ENCODE peak calls at places on chromosomes 7 and 10, in nine cellular contexts. J, I, O, X, V, K, Z, H and C are unnamed samples.

GRCh38 chr10:91996266-91996665 is 72.7 kb downstream of the BTAF1 start:
- DNase-seq in I (no peak), K (no peak), O (no peak), H (no peak), X (no peak), V (no peak), Z (no peak), J (no peak), C (no peak)

GRCh38 chr10:69733791-69734261 is 67.9 kb upstream of the COL13A1 start:
- DNase-seq in O (peak), Z (no peak), X (no peak), K (no peak), V (no peak), H (no peak), I (no peak), J (no peak), C (no peak)

GRCh38 chr7:19772858-19773337 is 519 bp downstream of the TMEM196 start:
- DNase-seq in V (peak), O (peak), Z (peak), H (no peak), J (no peak), K (no peak), I (peak), X (no peak), C (peak)

GRCh38 chr7:15174470-15174869 is 271.9 kb upstream of the DGKB start:
- DNase-seq in J (no peak), V (no peak), H (no peak), I (no peak), O (no peak), X (no peak), K (no peak), Z (no peak), C (no peak)

GRCh38 chr7:123041085-123041484 is 45.6 kb upstream of the TAS2R16 start:
- DNase-seq in K (peak), Z (no peak), V (no peak), X (no peak), H (no peak), O (no peak), I (no peak), J (no peak), C (no peak)

GRCh38 chr7:23783115-23783514 is 73.1 kb downstream of the STK31 start:
- DNase-seq in I (no peak), H (no peak), J (no peak), O (no peak), X (no peak), V (no peak), K (no peak), Z (no peak), C (no peak)

GRCh38 chr10:6406220-6407033 is 173.6 kb downstream of the PRKCQ start:
- DNase-seq in X (no peak), I (no peak), J (no peak), V (no peak), H (no peak), O (peak), K (no peak), Z (no peak), C (no peak)

GRCh38 chr10:102578782-102579181 is 65.5 kb upstream of the TRIM8 start:
- DNase-seq in V (no peak), K (no peak), I (no peak), O (peak), J (no peak), X (no peak), Z (no peak), H (no peak), C (no peak)

GRCh38 chr7:150324366-150324961 is 1.1 kb upstream of the ACTR3C start:
- DNase-seq in X (no peak), V (no peak), Z (peak), H (no peak), O (no peak), I (peak), K (no peak), J (peak), C (no peak)

GRCh38 chr7:113159746-113160339 is 41.5 kb upstream of the SMIM30 start:
- DNase-seq in H (no peak), I (peak), X (no peak), K (peak), V (no peak), J (no peak), O (peak), Z (no peak), C (peak)

GRCh38 chr10:88401671-88402347 is 181.3 kb downstream of the RNLS start:
- DNase-seq in H (no peak), I (no peak), Z (no peak), K (no peak), V (no peak), J (no peak), O (no peak), X (no peak), C (no peak)
- TF ChIP-seq CTCF in H (peak), I (peak), Z (peak), K (peak), V (peak), J (no peak), O (peak), X (no peak), C (no peak)

DNA sequence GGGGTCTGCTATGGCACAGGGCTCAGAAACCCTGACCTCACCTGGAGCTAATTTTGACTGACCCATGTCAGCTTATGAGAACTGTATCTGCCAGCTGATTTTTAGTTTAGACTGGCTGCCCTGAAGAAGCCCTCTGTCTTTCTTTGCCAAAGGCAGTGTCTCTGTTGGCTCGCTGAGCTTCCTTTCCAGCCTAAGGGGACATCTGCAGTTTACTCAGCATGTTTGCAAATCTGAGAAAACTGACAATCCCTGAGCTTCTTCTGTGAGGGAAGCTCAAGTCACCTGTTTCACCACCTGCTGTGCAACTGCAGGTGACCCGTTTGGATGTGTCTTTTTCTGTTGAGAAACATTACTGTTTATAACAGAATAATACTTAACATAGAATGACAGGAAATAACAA is 45.9 kb downstream of the PRKAR2B start:
- DNase-seq in O (no peak), K (no peak), I (no peak), X (no peak), V (no peak), Z (no peak), H (no peak), J (no peak), C (no peak)
- TF ChIP-seq CTCF in O (no peak), K (no peak), I (no peak), X (no peak), V (no peak), Z (no peak), H (no peak), J (no peak), C (no peak)

DNA sequence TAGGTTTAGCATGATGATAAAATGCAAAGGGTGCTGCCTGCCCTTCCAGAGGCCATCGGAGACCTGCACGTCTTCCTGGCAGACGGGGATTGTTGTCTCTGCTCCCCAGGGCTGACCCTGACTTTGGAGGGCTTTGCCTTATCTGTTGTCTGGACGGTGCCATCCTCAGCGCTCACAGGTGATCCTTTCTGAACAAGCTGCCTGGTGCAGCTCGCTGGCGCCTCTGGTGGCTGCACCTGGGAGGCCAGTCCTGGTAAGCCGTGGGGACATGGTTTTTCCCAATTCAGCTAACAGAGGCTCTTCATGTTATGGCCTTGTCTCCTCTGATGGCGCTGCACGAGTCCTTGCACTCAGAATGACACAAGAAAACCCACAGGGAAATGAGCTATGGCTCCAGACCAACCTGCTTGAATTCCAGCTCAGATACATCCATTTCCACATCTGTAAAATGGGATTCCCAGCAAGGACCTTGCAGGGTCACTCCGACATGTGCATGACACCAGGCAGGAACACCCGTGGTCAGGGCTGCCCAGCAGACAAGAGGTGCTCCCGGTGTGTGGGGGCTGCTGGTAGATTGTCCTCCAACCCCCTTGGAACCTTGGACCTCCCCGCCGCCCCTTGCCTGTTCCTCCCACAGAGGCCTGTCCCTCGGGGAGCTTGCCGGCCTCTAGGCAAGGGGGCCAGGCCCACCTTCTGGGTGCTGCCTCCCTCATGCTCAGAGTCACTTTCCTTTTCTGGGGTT is 50.4 kb upstream of the SHH start:
- DNase-seq in H (no peak), J (no peak), K (no peak), I (no peak), Z (no peak), X (no peak), O (peak), V (no peak), C (no peak)
- TF ChIP-seq CTCF in H (no peak), J (no peak), K (peak), I (no peak), Z (no peak), X (no peak), O (peak), V (no peak), C (peak)

GRCh38 chr10:96325719-96326373 is 21.6 kb downstream of the DNTT start:
- DNase-seq in O (no peak), H (no peak), Z (peak), X (no peak), K (no peak), V (no peak), I (no peak), J (no peak), C (no peak)

GRCh38 chr10:96319754-96320514 is 15.7 kb downstream of the DNTT start:
- DNase-seq in O (peak), K (no peak), J (no peak), X (no peak), I (no peak), V (no peak), H (no peak), Z (no peak), C (no peak)

GRCh38 chr10:96324447-96324846 is 20.2 kb downstream of the DNTT start:
- DNase-seq in J (no peak), K (no peak), V (no peak), O (no peak), I (no peak), X (no peak), H (no peak), Z (no peak), C (no peak)

GRCh38 chr10:96322275-96322674 is 18.0 kb downstream of the DNTT start:
- DNase-seq in K (no peak), X (no peak), H (no peak), I (no peak), O (no peak), Z (no peak), J (no peak), V (no peak), C (no peak)

DNA sequence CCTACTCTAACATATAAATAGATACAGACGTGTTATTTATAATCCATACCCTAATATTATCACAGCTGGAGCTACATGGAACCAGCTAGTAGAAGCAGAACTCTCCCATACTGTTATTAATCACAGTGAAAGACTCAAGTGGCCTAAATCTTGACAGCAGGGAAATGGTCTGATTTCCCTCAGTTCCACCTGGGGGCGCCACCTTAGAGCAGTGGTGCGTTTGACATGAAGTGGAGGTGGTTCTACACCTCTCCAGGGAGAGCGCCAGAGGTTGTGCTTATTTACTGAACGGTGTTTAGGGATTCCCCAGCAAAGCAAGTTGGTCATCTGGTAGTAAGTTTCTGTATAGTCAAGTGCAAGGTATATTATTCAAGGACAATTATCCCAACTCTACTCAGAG is 17.6 kb downstream of the DNTT start:
- DNase-seq in V (no peak), Z (no peak), K (no peak), O (no peak), I (no peak), X (no peak), J (no peak), H (no peak), C (no peak)
- TF ChIP-seq CTCF in V (no peak), Z (peak), K (peak), O (no peak), I (no peak), X (no peak), J (no peak), H (no peak), C (no peak)

DNA sequence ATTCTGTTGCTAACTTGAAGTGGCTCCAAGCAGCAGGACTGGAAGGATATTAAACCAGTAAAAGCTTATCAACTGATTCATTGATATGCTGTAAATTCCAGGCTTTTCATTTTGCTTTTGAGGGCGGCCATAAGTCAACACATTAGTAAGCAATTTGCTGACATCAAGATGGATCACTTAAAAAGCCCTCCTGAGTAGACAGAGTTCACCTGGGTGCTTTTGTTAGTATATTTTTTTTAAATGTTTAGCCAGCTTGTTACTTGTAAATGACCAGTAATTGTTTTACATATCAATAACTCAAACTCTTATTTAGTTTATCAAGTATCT is 26.5 kb downstream of the RNF32 start:
- DNase-seq in I (no peak), V (no peak), O (no peak), Z (no peak), X (no peak), H (no peak), K (no peak), J (no peak), C (no peak)
- TF ChIP-seq CTCF in I (no peak), V (no peak), O (no peak), Z (no peak), X (no peak), H (no peak), K (no peak), J (no peak), C (no peak)

DNA sequence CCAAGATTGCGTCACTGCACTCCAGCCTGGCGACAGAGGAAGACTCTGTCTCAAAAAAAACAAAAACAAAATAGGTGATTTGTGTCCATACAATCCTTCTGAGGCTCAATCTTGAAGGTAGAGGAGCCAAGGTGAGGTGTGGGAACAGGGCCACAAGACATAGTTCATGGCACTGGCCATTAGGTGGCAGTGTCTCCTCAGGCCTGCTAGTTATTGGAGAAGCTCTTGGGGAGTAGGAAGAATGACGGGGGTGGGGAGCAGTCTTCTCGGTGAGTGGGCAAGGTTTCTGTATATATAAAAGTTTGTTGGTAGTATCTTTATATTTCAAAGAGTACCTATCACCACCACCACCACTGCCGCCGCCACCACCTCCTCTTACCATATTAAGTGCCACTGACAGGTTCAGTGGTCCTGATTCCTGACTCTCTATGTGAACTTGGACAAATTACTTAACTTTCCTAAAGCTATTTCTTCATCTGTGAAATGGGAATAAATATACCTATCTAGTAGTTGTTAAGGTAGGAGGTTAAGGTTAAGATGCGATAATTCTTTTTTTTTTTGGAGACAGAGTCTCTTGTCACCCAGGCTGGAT is 24.0 kb downstream of the CCSER2 start:
- DNase-seq in K (no peak), I (peak), V (no peak), X (peak), O (peak), H (no peak), Z (no peak), J (peak), C (peak)
- TF ChIP-seq CTCF in K (peak), I (peak), V (peak), X (peak), O (peak), H (peak), Z (peak), J (peak), C (peak)

DNA sequence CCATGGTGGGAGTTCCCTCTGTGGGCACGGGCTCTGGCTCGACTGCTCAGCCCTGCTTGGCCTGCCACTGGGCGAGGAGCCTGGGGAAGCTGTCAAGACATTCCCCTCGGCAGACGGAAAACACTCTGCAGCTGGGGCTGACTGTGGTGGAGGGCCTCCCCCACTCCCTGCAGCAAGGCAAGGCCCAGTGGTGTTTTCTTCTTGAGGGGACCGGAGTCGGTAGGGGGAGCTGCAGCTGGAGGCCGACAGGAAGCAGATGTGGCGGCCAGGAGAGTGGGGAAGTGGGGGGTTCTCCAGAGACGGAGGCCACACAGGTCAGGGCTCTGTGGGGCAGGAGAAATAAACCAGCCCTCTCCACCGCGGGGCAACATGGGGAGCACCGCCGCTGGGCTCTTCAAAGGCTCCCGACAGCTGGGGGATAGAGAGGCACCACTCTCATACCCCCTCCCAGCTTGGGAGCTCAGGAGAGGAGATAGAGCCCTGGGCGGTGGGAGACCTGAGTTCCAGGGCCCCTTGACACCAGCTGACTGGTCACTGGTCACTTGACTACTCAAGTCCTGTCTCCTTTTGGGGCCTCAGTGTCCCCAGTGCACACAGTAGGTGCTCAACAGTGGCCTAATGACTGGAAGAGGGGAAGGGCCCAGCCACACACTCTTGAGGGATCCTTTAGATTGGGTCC is 43.4 kb downstream of the PPIF start:
- DNase-seq in J (peak), Z (no peak), H (no peak), O (no peak), X (no peak), K (no peak), V (peak), I (no peak), C (no peak)
- TF ChIP-seq CTCF in J (no peak), Z (no peak), H (peak), O (no peak), X (no peak), K (no peak), V (no peak), I (peak), C (no peak)

DNA sequence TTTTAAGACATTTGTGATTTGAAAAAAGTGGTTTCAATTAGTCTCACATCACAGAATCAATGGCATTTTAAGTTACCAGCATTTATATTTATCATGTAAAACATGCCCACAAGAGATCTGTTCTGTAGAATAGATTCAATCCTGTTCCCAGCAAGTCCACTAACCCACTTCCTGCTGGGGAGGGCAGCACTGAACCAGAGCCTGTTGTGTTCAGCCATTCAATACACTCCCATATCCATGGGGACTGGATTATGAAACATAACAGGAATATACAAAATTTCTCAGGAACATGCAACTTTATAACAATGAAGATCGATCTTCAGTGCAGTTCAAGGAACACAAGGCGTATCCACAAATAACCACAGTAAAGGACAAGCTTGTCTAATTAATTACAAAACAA is 24.4 kb upstream of the ANK3 start:
- DNase-seq in H (no peak), X (no peak), V (no peak), O (no peak), Z (no peak), I (no peak), K (no peak), J (no peak), C (no peak)
- TF ChIP-seq CTCF in H (no peak), X (no peak), V (no peak), O (no peak), Z (peak), I (no peak), K (no peak), J (no peak), C (no peak)

GRCh38 chr10:62831346-62831745 is 15.2 kb upstream of the EGR2 start:
- DNase-seq in O (no peak), H (no peak), X (no peak), V (no peak), Z (peak), J (no peak), K (no peak), I (no peak), C (no peak)

GRCh38 chr10:62830577-62831122 is 14.5 kb upstream of the EGR2 start:
- DNase-seq in K (no peak), I (no peak), Z (no peak), X (no peak), V (no peak), H (no peak), J (no peak), O (no peak), C (no peak)

GRCh38 chr10:62829622-62830021 is 13.5 kb upstream of the EGR2 start:
- DNase-seq in I (no peak), K (no peak), V (no peak), O (no peak), Z (no peak), X (no peak), H (no peak), J (no peak), C (no peak)

DNA sequence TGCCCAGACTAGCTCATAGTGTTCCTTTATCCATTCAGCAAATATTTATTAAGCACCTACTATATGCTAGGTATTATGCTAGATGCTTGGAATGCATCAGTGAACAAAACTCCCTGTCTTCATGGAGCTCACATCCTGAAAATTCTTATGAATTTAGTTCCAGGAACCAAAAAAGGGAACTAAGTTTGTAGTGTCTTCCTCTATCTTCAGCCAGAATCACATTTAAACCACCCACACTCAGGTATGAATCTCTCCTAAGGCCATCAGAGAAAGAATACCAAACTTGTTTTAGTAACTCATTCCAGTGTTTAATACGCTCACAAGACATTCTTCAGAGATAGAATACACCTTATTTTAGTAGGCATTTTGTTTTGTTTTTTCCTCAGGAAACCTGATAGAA is 10.1 kb upstream of the EGR2 start:
- DNase-seq in V (no peak), J (no peak), O (no peak), I (no peak), X (no peak), K (no peak), Z (no peak), H (no peak), C (no peak)
- TF ChIP-seq CTCF in V (no peak), J (no peak), O (no peak), I (no peak), X (no peak), K (no peak), Z (no peak), H (no peak), C (no peak)